ENCODE peak calls at places on chromosomes 5 and 9, in four cellular contexts. Z is A549, K is SK-N-SH, T is K562. O is an unnamed sample.

GRCh38 chr5:79821-80220 is 12.1 kb upstream of the PLEKHG4B start:
- DNase-seq in Z (no peak), K (no peak), T (no peak), O (no peak)

GRCh38 chr5:3613726-3614125 is 18.1 kb downstream of the IRX1 start:
- DNase-seq in Z (no peak), K (no peak), T (no peak), O (no peak)

GRCh38 chr5:147509041-147509709 is 693 bp downstream of the DPYSL3 start:
- DNase-seq in Z (no peak), K (peak), T (no peak), O (peak)

GRCh38 chr9:107465467-107466451 is 23.8 kb downstream of the KLF4 start:
- DNase-seq in Z (peak), K (peak), T (peak), O (peak)

GRCh38 chr5:65085181-65085580 is 316.5 kb downstream of the CWC27 start:
- DNase-seq in Z (no peak), K (no peak), T (no peak), O (no peak)

GRCh38 chr5:1754531-1755220 is 45.0 kb downstream of the MRPL36 start:
- DNase-seq in Z (no peak), K (no peak), T (no peak), O (no peak)

GRCh38 chr9:114307323-114308250 is 15.3 kb upstream of the ORM1 start:
- DNase-seq in Z (no peak), K (no peak), T (no peak), O (peak)

GRCh38 chr9:120080781-120081180 is 499.2 kb downstream of the CDK5RAP2 start:
- DNase-seq in Z (no peak), K (no peak), T (no peak), O (no peak)

GRCh38 chr5:23412515-23412914 is 94.9 kb upstream of the PRDM9 start:
- DNase-seq in Z (no peak), K (no peak), T (no peak), O (no peak)

GRCh38 chr5:89583534-89583933 is 700.5 kb upstream of the MEF2C start:
- DNase-seq in Z (no peak), K (no peak), T (no peak), O (no peak)

GRCh38 chr9:91256235-91256634 is 105.5 kb downstream of the AUH start:
- DNase-seq in Z (no peak), K (no peak), T (no peak), O (no peak)

DNA sequence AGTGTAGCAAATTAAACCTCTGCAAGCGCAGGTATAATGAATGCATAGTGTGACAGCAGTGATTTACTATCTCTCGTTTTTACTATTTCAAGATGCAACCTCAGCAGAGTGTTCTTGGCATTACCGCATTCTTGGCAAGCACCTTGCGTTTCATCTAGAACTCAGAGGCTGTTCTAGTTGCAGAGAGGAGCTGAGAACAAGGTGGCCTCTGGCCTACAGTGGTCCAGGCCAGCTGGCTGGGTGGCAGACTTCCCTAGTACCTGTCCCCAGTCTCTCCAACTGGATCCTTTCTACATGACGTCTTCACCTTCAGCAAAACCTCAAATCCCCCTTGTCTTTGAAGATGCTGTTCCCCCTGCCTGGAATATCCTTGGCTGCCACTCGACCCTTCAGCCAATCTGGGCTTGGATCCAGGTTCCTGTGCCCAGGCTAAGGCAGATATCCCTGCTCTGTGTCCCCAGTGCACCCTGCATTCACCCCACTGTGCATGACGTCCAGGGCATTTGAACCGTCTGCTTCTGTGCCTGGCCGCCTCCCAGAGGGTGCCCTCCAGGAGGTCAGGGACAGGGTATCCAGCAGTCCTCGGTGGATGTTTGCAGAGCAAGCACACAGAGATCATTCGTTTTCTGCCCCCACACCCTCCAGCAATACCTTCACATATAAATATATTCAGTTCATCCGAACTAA is 120.4 kb upstream of the CPEB4 start:
- DNase-seq in Z (peak), K (no peak), T (no peak), O (no peak)
- TF ChIP-seq RCOR1 in Z (no peak), K (no peak), T (no peak), O (no peak)

GRCh38 chr9:24095246-24095645 is 269.2 kb upstream of the ELAVL2 start:
- DNase-seq in Z (no peak), K (no peak), T (no peak), O (no peak)
- TF ChIP-seq RCOR1 in Z (no peak), K (no peak), T (no peak), O (no peak)

GRCh38 chr9:86176468-86176867 is 77.1 kb upstream of the GOLM1 start:
- DNase-seq in Z (no peak), K (peak), T (no peak), O (no peak)

GRCh38 chr9:86175743-86176456 is 76.5 kb upstream of the GOLM1 start:
- DNase-seq in Z (no peak), K (peak), T (no peak), O (no peak)

GRCh38 chr9:86175223-86175622 is 75.9 kb upstream of the GOLM1 start:
- DNase-seq in Z (no peak), K (no peak), T (no peak), O (no peak)
- TF ChIP-seq RCOR1 in Z (no peak), K (no peak), T (no peak), O (no peak)

GRCh38 chr5:133996683-133997252 is 8.0 kb downstream of the VDAC1 start:
- DNase-seq in Z (no peak), K (peak), T (peak), O (no peak)
- TF ChIP-seq RCOR1 in Z (no peak), K (no peak), T (no peak), O (no peak)

DNA sequence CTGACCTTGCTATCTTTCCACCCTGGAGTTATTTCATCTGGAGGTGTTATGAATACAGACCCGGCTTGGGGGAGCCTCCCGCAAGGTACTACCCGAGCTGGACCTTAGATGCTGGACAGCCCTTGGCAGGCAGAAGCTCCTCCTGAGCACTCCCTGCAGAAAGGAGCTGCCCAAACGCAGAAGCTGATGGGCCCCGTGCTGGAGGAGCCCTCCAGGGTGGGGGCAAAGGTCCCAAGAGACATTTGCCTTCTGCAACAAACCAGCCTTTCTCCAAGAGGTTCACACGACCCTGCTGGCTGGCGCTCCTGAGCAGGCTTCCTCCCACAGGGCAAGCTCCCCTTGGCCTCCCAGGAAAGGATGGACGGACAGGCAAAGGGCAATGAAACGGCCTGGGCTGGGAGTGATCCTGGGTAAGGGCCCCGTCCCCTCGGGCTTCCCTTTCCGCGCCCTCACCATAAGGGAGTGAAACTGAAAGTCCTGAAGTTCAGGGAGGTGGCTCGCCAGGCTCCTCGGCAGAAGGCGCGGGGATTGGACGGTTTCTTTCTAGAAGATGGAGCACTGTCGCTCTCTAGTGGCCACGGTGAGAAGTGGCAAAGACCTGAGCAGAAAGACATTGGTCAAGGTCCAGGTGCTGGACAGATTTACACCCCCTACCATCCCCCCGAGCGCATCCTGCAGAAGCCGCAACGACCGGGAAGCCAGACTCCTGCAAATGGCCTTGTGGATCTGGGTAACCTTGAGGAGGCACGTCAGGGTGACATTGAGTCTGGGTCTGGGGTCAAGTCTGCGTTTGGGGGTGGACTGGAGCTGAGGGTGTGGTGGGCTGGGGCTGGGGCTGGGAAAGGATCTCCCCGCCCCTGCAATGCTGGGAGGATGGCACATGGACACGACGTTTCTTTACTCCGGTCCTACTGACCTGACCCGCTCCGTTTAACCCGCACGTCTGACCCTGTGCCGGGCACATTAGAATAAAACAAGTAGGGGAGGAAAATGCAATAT is 56.4 kb downstream of the NEURL1B start:
- DNase-seq in Z (peak), K (peak), T (peak), O (peak)
- TF ChIP-seq RCOR1 in Z (no peak), K (peak), T (no peak), O (no peak)